ENCODE peak calls at places on chromosomes 13 and 19, in four cellular contexts. One of them, this sample, is unnamed.

GRCh38 chr13:113129921-113130750 is 7.5 kb downstream of the F10 start:
- DNase-seq in stomach: peak; percentile 21
- DNase-seq in cardiac fibroblast: peak; percentile 34
- DNase-seq in tibial artery: peak; percentile 56
- DNase-seq in this sample: no peak

GRCh38 chr13:63882052-63882451 is 2466.4 kb upstream of the PCDH20 start:
- DNase-seq in stomach: no peak
- DNase-seq in cardiac fibroblast: no peak
- DNase-seq in tibial artery: no peak
- DNase-seq in this sample: no peak

GRCh38 chr13:21164631-21165030 is 11.7 kb downstream of the SKA3 start:
- DNase-seq in stomach: no peak
- DNase-seq in cardiac fibroblast: peak; percentile 41
- DNase-seq in tibial artery: no peak
- DNase-seq in this sample: peak; percentile 17

GRCh38 chr13:24741016-24741662 is 22.8 kb upstream of the RNF17 start:
- DNase-seq in stomach: no peak
- DNase-seq in cardiac fibroblast: no peak
- DNase-seq in tibial artery: no peak
- DNase-seq in this sample: no peak

GRCh38 chr13:79541426-79542049 is 60.6 kb downstream of the NDFIP2 start:
- DNase-seq in stomach: no peak
- DNase-seq in cardiac fibroblast: peak; percentile 86
- DNase-seq in tibial artery: no peak
- DNase-seq in this sample: peak; percentile 42

GRCh38 chr13:26568132-26568815 is 10.8 kb downstream of the WASF3 start:
- DNase-seq in stomach: no peak
- DNase-seq in cardiac fibroblast: no peak
- DNase-seq in tibial artery: no peak
- DNase-seq in this sample: no peak

GRCh38 chr13:24254151-24254810 is 55.1 kb upstream of the C1QTNF9 start:
- DNase-seq in stomach: no peak
- DNase-seq in cardiac fibroblast: peak; percentile 77
- DNase-seq in tibial artery: no peak
- DNase-seq in this sample: no peak

GRCh38 chr13:32175307-32175706 is 139.9 kb downstream of the ZAR1L start:
- DNase-seq in stomach: no peak
- DNase-seq in cardiac fibroblast: no peak
- DNase-seq in tibial artery: no peak
- DNase-seq in this sample: no peak

GRCh38 chr13:113815151-113816058 is 48.5 kb downstream of the GAS6 start:
- DNase-seq in stomach: no peak
- DNase-seq in cardiac fibroblast: no peak
- DNase-seq in tibial artery: no peak
- DNase-seq in this sample: no peak

GRCh38 chr19:27776524-27776923 is 1436.4 kb downstream of the UQCRFS1 start:
- DNase-seq in stomach: no peak
- DNase-seq in cardiac fibroblast: peak; percentile 31
- DNase-seq in tibial artery: no peak
- DNase-seq in this sample: no peak

GRCh38 chr19:388691-389090 is 20.3 kb downstream of the C2CD4C start:
- DNase-seq in stomach: no peak
- DNase-seq in cardiac fibroblast: no peak
- DNase-seq in tibial artery: no peak
- DNase-seq in this sample: no peak

GRCh38 chr19:1513492-1514294 is 874 bp upstream of the ADAMTSL5 start:
- DNase-seq in stomach: peak; percentile 53
- DNase-seq in cardiac fibroblast: peak; percentile 60
- DNase-seq in tibial artery: no peak
- DNase-seq in this sample: peak; percentile 42

GRCh38 chr13:22107549-22107948 is 436.7 kb downstream of the FGF9 start:
- DNase-seq in stomach: no peak
- DNase-seq in cardiac fibroblast: no peak
- DNase-seq in tibial artery: no peak
- DNase-seq in this sample: no peak

GRCh38 chr13:95834134-95834765 is 157.3 kb downstream of the DNAJC3 start:
- DNase-seq in stomach: peak; percentile 65
- DNase-seq in cardiac fibroblast: peak; percentile 73
- DNase-seq in tibial artery: peak; percentile 68
- DNase-seq in this sample: peak; percentile 52

GRCh38 chr19:21699197-21699596 is 68.2 kb downstream of the ZNF100 start:
- DNase-seq in stomach: no peak
- DNase-seq in cardiac fibroblast: no peak
- DNase-seq in tibial artery: no peak
- DNase-seq in this sample: no peak

GRCh38 chr13:25372275-25373081 is 704 bp downstream of the ATP8A2 start:
- DNase-seq in stomach: no peak
- DNase-seq in cardiac fibroblast: no peak
- DNase-seq in tibial artery: no peak
- DNase-seq in this sample: no peak

GRCh38 chr19:55289117-55289796 is 5.5 kb downstream of the BRSK1 start:
- DNase-seq in stomach: no peak
- DNase-seq in cardiac fibroblast: no peak
- DNase-seq in tibial artery: no peak
- DNase-seq in this sample: no peak

GRCh38 chr13:22357132-22357531 is 686.3 kb downstream of the FGF9 start:
- DNase-seq in stomach: no peak
- DNase-seq in cardiac fibroblast: no peak
- DNase-seq in tibial artery: no peak
- DNase-seq in this sample: no peak

GRCh38 chr19:50835785-50836542 is 2.6 kb upstream of the KLK15 start:
- DNase-seq in stomach: peak; percentile 78
- DNase-seq in cardiac fibroblast: peak; percentile 60
- DNase-seq in tibial artery: no peak
- DNase-seq in this sample: peak; percentile 67

GRCh38 chr13:23558675-23559536 is 11.3 kb upstream of the TNFRSF19 start:
- DNase-seq in stomach: peak; percentile 38
- DNase-seq in cardiac fibroblast: peak; percentile 95
- DNase-seq in tibial artery: no peak
- DNase-seq in this sample: peak; percentile 97

GRCh38 chr13:94335786-94336357 is 143.6 kb downstream of the DCT start:
- DNase-seq in stomach: no peak
- DNase-seq in cardiac fibroblast: no peak
- DNase-seq in tibial artery: no peak
- DNase-seq in this sample: no peak

GRCh38 chr13:50766043-50766442 is 77.4 kb downstream of the DLEU7 start:
- DNase-seq in stomach: no peak
- DNase-seq in cardiac fibroblast: no peak
- DNase-seq in tibial artery: no peak
- DNase-seq in this sample: no peak

GRCh38 chr13:43232866-43233265 is 209.5 kb downstream of the DNAJC15 start:
- DNase-seq in stomach: no peak
- DNase-seq in cardiac fibroblast: peak; percentile 77
- DNase-seq in tibial artery: no peak
- DNase-seq in this sample: peak; percentile 39

GRCh38 chr13:23613971-23614370 is 43.8 kb downstream of the TNFRSF19 start:
- DNase-seq in stomach: no peak
- DNase-seq in cardiac fibroblast: no peak
- DNase-seq in tibial artery: no peak
- DNase-seq in this sample: no peak

GRCh38 chr19:4431808-4432674 is 25.6 kb downstream of the UBXN6 start:
- DNase-seq in stomach: no peak
- DNase-seq in cardiac fibroblast: no peak
- DNase-seq in tibial artery: no peak
- DNase-seq in this sample: no peak

GRCh38 chr13:34543836-34544235 is 398.2 kb upstream of the NBEA start:
- DNase-seq in stomach: no peak
- DNase-seq in cardiac fibroblast: no peak
- DNase-seq in tibial artery: no peak
- DNase-seq in this sample: no peak

GRCh38 chr19:13819242-13819641 is 24.0 kb downstream of the ZSWIM4 start:
- DNase-seq in stomach: no peak
- DNase-seq in cardiac fibroblast: no peak
- DNase-seq in tibial artery: no peak
- DNase-seq in this sample: no peak

GRCh38 chr13:108220042-108220441 is 1.9 kb downstream of the ABHD13 start:
- DNase-seq in stomach: peak; percentile 66
- DNase-seq in cardiac fibroblast: no peak
- DNase-seq in tibial artery: no peak
- DNase-seq in this sample: peak; percentile 73

GRCh38 chr19:1183543-1184172 is 9.6 kb upstream of the SBNO2 start:
- DNase-seq in stomach: peak; percentile 76
- DNase-seq in cardiac fibroblast: no peak
- DNase-seq in tibial artery: no peak
- DNase-seq in this sample: peak; percentile 92

GRCh38 chr19:41321600-41322270 is 11.8 kb downstream of the CCDC97 start:
- DNase-seq in stomach: no peak
- DNase-seq in cardiac fibroblast: peak; percentile 75
- DNase-seq in tibial artery: no peak
- DNase-seq in this sample: no peak

GRCh38 chr13:34931572-34931971 is 10.5 kb upstream of the NBEA start:
- DNase-seq in stomach: no peak
- DNase-seq in cardiac fibroblast: peak; percentile 77
- DNase-seq in tibial artery: no peak
- DNase-seq in this sample: peak; percentile 36

DNA sequence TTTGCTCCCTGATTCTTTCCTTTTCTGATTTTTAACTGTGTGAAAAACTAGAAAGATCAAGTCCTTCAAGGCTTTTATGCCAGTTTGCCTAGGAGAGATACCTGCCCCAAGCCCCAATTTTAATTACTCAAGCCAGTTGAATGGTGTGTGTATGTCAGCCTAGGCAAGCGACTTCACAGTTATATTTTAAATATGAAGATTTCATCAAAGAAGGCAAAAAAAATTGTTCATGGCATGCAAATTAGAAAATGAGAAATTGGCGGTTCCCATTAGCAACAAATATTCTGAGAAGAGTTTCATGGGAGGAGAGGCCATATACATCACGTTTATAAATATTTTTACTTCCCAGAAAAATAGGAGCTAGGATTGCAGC is 167.6 kb downstream of the SLC7A1 start:
- DNase-seq in stomach: no peak
- DNase-seq in cardiac fibroblast: no peak
- DNase-seq in tibial artery: no peak
- DNase-seq in this sample: no peak
- H3K4me3 ChIP-seq in stomach: peak overlapping the region; percentile 43
- H3K4me3 ChIP-seq in cardiac fibroblast: peak overlapping the region; percentile 11
- H3K4me3 ChIP-seq in tibial artery: peak overlapping the region; percentile 42
- H3K4me3 ChIP-seq in this sample: peak overlapping the region; percentile 32

GRCh38 chr13:44573790-44574465 is 2.2 kb downstream of the TSC22D1 start:
- DNase-seq in stomach: peak; percentile 67
- DNase-seq in cardiac fibroblast: peak; percentile 35
- DNase-seq in tibial artery: no peak
- DNase-seq in this sample: peak; percentile 28

GRCh38 chr13:44575741-44576395 is at the start of gene TSC22D1:
- DNase-seq in stomach: peak; percentile 51
- DNase-seq in cardiac fibroblast: peak; percentile 62
- DNase-seq in tibial artery: peak; percentile 73
- DNase-seq in this sample: peak; percentile 47

GRCh38 chr13:44573071-44573470 is 3.1 kb downstream of the TSC22D1 start:
- DNase-seq in stomach: no peak
- DNase-seq in cardiac fibroblast: no peak
- DNase-seq in tibial artery: no peak
- DNase-seq in this sample: no peak

GRCh38 chr13:44575035-44575434 is 1.1 kb downstream of the TSC22D1 start:
- DNase-seq in stomach: no peak
- DNase-seq in cardiac fibroblast: no peak
- DNase-seq in tibial artery: no peak
- DNase-seq in this sample: peak; percentile 11

DNA sequence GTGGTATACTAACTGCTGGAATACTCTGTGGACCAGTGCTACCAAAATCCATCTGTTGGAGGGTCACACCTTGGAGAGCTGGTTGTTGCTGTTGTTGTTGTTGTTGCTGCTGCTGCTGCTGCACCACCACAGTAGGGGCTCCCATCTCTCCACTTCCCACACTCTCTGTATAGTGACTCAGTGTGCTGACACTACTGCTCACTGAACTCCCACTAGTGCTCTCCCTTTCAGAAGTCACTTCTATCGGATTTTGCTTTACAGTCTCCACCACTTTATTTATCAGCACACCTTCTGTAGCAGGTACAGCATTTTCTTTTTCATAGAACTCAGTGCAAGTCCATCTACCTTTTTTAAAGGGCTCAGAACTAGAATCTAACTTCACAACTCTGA is 1.7 kb downstream of the TSC22D1 start:
- DNase-seq in stomach: no peak
- DNase-seq in cardiac fibroblast: no peak
- DNase-seq in tibial artery: no peak
- DNase-seq in this sample: no peak
- H3K4me3 ChIP-seq in stomach: peak overlapping the region; percentile 94
- H3K4me3 ChIP-seq in cardiac fibroblast: peak overlapping the region; percentile 85
- H3K4me3 ChIP-seq in tibial artery: peak overlapping the region; percentile 98
- H3K4me3 ChIP-seq in this sample: no peak overlapping the region

DNA sequence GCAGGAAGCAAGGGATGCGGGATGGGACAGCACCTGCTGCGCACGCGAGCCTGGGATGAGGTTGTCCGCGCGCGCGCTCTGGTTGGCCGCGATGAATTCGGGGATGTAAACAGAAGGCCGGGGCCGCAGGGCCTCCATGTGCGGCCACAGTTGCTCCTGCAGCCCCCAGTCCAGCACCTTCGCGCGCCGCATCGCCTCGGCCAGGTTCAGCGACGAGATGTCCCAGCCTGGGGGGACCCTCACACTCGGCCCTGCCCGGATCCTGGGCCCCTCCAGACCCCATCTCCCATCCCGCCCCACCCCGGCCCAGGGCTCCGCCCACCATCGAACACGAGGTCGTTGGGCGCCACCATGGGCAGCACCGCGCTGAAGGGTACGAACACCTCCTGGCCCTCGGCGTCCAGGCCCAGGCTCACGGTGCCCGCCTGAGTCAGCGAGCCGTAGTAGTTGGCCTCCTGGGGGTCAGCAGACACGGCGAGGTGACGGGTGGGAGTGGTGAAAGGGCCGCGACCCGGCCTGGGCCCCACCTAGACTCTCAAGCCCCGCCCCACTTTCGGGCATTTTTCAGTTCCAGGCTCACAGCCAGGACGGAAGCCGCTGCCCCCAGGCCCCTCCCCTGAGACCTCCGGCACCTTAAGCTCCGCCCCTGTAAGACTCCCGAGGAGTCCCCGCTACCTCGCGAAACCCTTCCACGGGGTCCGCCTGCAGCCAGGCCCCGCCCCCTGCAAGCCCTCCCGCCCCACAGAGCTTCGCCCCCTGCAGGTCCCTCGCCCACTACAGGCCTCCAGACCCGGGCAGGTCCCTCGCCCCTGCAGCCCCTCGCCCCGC is 1.1 kb downstream of the ISYNA1 start:
- DNase-seq in stomach: peak; percentile 75
- DNase-seq in cardiac fibroblast: peak; percentile 84
- DNase-seq in tibial artery: peak; percentile 90
- DNase-seq in this sample: no peak
- H3K4me3 ChIP-seq in stomach: peak overlapping the region; percentile 52
- H3K4me3 ChIP-seq in cardiac fibroblast: peak overlapping the region; percentile 77
- H3K4me3 ChIP-seq in tibial artery: peak overlapping the region; percentile 58
- H3K4me3 ChIP-seq in this sample: peak overlapping the region; percentile 14

DNA sequence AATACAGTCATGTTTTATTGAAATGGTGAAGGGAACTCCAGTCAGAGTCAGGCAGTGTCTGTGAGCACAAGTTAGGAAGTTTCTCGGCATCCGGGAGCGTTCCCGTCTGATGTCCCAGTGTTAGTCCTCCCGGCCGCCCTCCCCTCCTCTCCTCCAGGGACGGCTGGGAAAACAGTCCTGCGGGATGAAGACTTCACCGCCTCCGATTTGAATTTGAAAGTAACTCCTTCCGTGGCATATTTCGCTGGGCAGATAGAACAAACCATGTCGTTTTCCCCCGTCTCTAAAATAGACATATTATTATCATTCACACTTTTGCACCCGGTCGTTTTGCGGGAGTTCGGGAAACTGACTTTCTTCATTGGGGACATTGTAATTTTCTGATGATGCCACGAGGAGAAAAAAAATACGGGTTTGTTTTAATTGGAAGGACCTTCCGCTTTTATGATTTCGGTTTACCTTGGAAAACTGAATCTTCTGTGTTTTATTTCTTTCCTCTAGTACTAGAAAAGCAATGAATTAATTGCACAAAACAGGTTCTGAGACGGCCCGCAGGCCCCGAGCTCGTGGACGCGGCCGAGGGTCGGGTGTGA is 76.6 kb downstream of the ZIC5 start:
- DNase-seq in stomach: no peak
- DNase-seq in cardiac fibroblast: peak; percentile 9
- DNase-seq in tibial artery: no peak
- DNase-seq in this sample: no peak
- H3K4me3 ChIP-seq in stomach: peak overlapping the region; percentile 47
- H3K4me3 ChIP-seq in cardiac fibroblast: peak overlapping the region; percentile 15
- H3K4me3 ChIP-seq in tibial artery: peak overlapping the region; percentile 17
- H3K4me3 ChIP-seq in this sample: no peak overlapping the region

This sample was measured in mammary epithelial cell.